ENCODE peak calls at places on chromosome 2, in nine cellular contexts. H is fibroblast of lung, X is left colon, D is kidney, M is NB4, U is neural crest cell, Q is left cardiac atrium, I is lower leg skin, J is A172. Z is an unnamed sample.

GRCh38 chr2:235754381-235755207 is 260.8 kb downstream of the AGAP1 start:
- DNase-seq in X (no peak), I (no peak), U (no peak), J (no peak), Q (no peak), H (no peak), M (no peak), D (no peak), Z (no peak)

GRCh38 chr2:237734905-237735623 is 63.5 kb upstream of the RBM44 start:
- DNase-seq in M (no peak), H (no peak), D (no peak), U (no peak), X (no peak), Q (no peak), J (peak), I (no peak), Z (no peak)

GRCh38 chr2:165283342-165283741 is 44.1 kb downstream of the SCN2A start:
- DNase-seq in U (no peak), J (no peak), H (no peak), I (no peak), X (no peak), D (no peak), M (no peak), Q (no peak), Z (no peak)

GRCh38 chr2:57947398-57947797 is 99.2 kb upstream of the VRK2 start:
- DNase-seq in I (no peak), Q (no peak), X (no peak), U (no peak), M (no peak), D (no peak), J (no peak), H (no peak), Z (peak)

GRCh38 chr2:204108301-204108700 is 171.7 kb downstream of the ICOS start:
- DNase-seq in J (peak), U (peak), H (peak), X (no peak), M (peak), Q (no peak), D (no peak), I (no peak), Z (peak)

GRCh38 chr2:217360111-217360510 is 500.2 kb upstream of the TNP1 start:
- DNase-seq in I (no peak), Q (no peak), J (no peak), X (no peak), D (no peak), M (no peak), U (no peak), H (no peak), Z (no peak)

GRCh38 chr2:55961318-55961911 is 37.8 kb upstream of the EFEMP1 start:
- DNase-seq in D (no peak), I (no peak), J (peak), M (peak), X (no peak), H (peak), Q (no peak), U (no peak), Z (peak)

GRCh38 chr2:172120118-172120517 is 17.4 kb upstream of the DLX2 start:
- DNase-seq in X (no peak), U (no peak), D (no peak), Q (no peak), J (no peak), I (no peak), H (no peak), M (no peak), Z (no peak)

GRCh38 chr2:240427729-240428128 is 7.7 kb upstream of the GPC1 start:
- DNase-seq in U (no peak), H (no peak), I (peak), Q (no peak), X (no peak), D (peak), M (no peak), J (no peak), Z (no peak)

GRCh38 chr2:12804141-12804857 is 87.6 kb downstream of the TRIB2 start:
- DNase-seq in D (no peak), I (no peak), X (no peak), M (no peak), H (no peak), U (no peak), Q (no peak), J (no peak), Z (no peak)

Z was measured in OCI-M1.